ENCODE peak calls at places on chromosomes 11 and 22, in nine cellular contexts. One of them, this sample, is unnamed.

GRCh38 chr22:39392341-39392948 is 7.1 kb upstream of the TAB1 start:
- DNase-seq in hippocampal formation: no peak
- DNase-seq in stimulated activated CD4-positive, alpha-beta T cell treated with anti-CD3 and anti-CD28 coated beads, Interleukin-15, amount 100 ng/mL, for 24 hours: no peak
- DNase-seq in neural crest cell: no peak
- DNase-seq in heart right ventricle: no peak
- DNase-seq in HuH-7.5: peak; percentile 66
- DNase-seq in transverse colon: no peak
- DNase-seq in heart left ventricle: no peak
- DNase-seq in lung microvascular endothelial cell: no peak
- DNase-seq in this sample: no peak

GRCh38 chr11:63911440-63911839 is 5.5 kb downstream of the RCOR2 start:
- DNase-seq in HuH-7.5: no peak
- DNase-seq in transverse colon: no peak
- DNase-seq in hippocampal formation: no peak
- DNase-seq in lung microvascular endothelial cell: no peak
- DNase-seq in neural crest cell: peak; percentile 53
- DNase-seq in stimulated activated CD4-positive, alpha-beta T cell treated with anti-CD3 and anti-CD28 coated beads, Interleukin-15, amount 100 ng/mL, for 24 hours: no peak
- DNase-seq in heart left ventricle: no peak
- DNase-seq in heart right ventricle: no peak
- DNase-seq in this sample: no peak

GRCh38 chr22:31488988-31489617 is 539 bp downstream of the EIF4ENIF1 start:
- DNase-seq in HuH-7.5: peak; percentile 43
- DNase-seq in heart left ventricle: peak; percentile 53
- DNase-seq in hippocampal formation: no peak
- DNase-seq in lung microvascular endothelial cell: peak; percentile 39
- DNase-seq in heart right ventricle: peak; percentile 19
- DNase-seq in stimulated activated CD4-positive, alpha-beta T cell treated with anti-CD3 and anti-CD28 coated beads, Interleukin-15, amount 100 ng/mL, for 24 hours: peak; percentile 60
- DNase-seq in transverse colon: peak; percentile 39
- DNase-seq in neural crest cell: peak; percentile 31
- DNase-seq in this sample: peak; percentile 40

GRCh38 chr22:23283591-23284503 is 103.5 kb downstream of the BCR start:
- DNase-seq in neural crest cell: no peak
- DNase-seq in heart right ventricle: no peak
- DNase-seq in stimulated activated CD4-positive, alpha-beta T cell treated with anti-CD3 and anti-CD28 coated beads, Interleukin-15, amount 100 ng/mL, for 24 hours: no peak
- DNase-seq in transverse colon: no peak
- DNase-seq in lung microvascular endothelial cell: no peak
- DNase-seq in HuH-7.5: peak; percentile 70
- DNase-seq in hippocampal formation: no peak
- DNase-seq in heart left ventricle: no peak
- DNase-seq in this sample: no peak

GRCh38 chr22:37416806-37417205 is 10.5 kb downstream of the ELFN2 start:
- DNase-seq in hippocampal formation: peak; percentile 29
- DNase-seq in stimulated activated CD4-positive, alpha-beta T cell treated with anti-CD3 and anti-CD28 coated beads, Interleukin-15, amount 100 ng/mL, for 24 hours: peak; percentile 36
- DNase-seq in heart left ventricle: no peak
- DNase-seq in HuH-7.5: no peak
- DNase-seq in transverse colon: no peak
- DNase-seq in lung microvascular endothelial cell: no peak
- DNase-seq in neural crest cell: peak; percentile 50
- DNase-seq in heart right ventricle: no peak
- DNase-seq in this sample: no peak

GRCh38 chr11:70812472-70812871 is 414.1 kb downstream of the CTTN start:
- DNase-seq in heart right ventricle: no peak
- DNase-seq in lung microvascular endothelial cell: no peak
- DNase-seq in neural crest cell: no peak
- DNase-seq in stimulated activated CD4-positive, alpha-beta T cell treated with anti-CD3 and anti-CD28 coated beads, Interleukin-15, amount 100 ng/mL, for 24 hours: no peak
- DNase-seq in HuH-7.5: no peak
- DNase-seq in heart left ventricle: no peak
- DNase-seq in transverse colon: no peak
- DNase-seq in hippocampal formation: no peak
- DNase-seq in this sample: no peak

GRCh38 chr11:65423516-65424199 is 1.1 kb downstream of the NEAT1 start:
- DNase-seq in neural crest cell: no peak
- DNase-seq in lung microvascular endothelial cell: no peak
- DNase-seq in heart left ventricle: no peak
- DNase-seq in stimulated activated CD4-positive, alpha-beta T cell treated with anti-CD3 and anti-CD28 coated beads, Interleukin-15, amount 100 ng/mL, for 24 hours: peak; percentile 57
- DNase-seq in HuH-7.5: no peak
- DNase-seq in transverse colon: peak; percentile 44
- DNase-seq in hippocampal formation: peak; percentile 47
- DNase-seq in heart right ventricle: peak; percentile 24
- DNase-seq in this sample: no peak

GRCh38 chr11:77503006-77503405 is 29.1 kb upstream of the PAK1 start:
- DNase-seq in stimulated activated CD4-positive, alpha-beta T cell treated with anti-CD3 and anti-CD28 coated beads, Interleukin-15, amount 100 ng/mL, for 24 hours: no peak
- DNase-seq in lung microvascular endothelial cell: no peak
- DNase-seq in hippocampal formation: no peak
- DNase-seq in HuH-7.5: peak; percentile 28
- DNase-seq in heart left ventricle: no peak
- DNase-seq in heart right ventricle: no peak
- DNase-seq in transverse colon: no peak
- DNase-seq in neural crest cell: no peak
- DNase-seq in this sample: peak; percentile 87

GRCh38 chr11:3123316-3123715 is 41.8 kb downstream of the OSBPL5 start:
- DNase-seq in lung microvascular endothelial cell: peak; percentile 80
- DNase-seq in neural crest cell: no peak
- DNase-seq in HuH-7.5: no peak
- DNase-seq in stimulated activated CD4-positive, alpha-beta T cell treated with anti-CD3 and anti-CD28 coated beads, Interleukin-15, amount 100 ng/mL, for 24 hours: no peak
- DNase-seq in heart left ventricle: peak; percentile 88
- DNase-seq in hippocampal formation: peak; percentile 1
- DNase-seq in transverse colon: peak; percentile 65
- DNase-seq in heart right ventricle: peak; percentile 73
- DNase-seq in this sample: no peak

This sample was measured in SK-N-DZ.